ENCODE peak calls at places on chromosomes 12 and 14, in five cellular contexts. T, Q, I, O and Y are unnamed samples.

GRCh38 chr12:47014474-47014873 is 64.9 kb upstream of the PCED1B start:
- DNase-seq in T (no peak), O (no peak), Q (no peak), I (no peak), Y (no peak)

GRCh38 chr12:122921917-122922316 is 26.0 kb upstream of the VPS37B start:
- DNase-seq in I (peak), T (no peak), O (no peak), Q (no peak), Y (no peak)

GRCh38 chr14:71498151-71498734 is 434.0 kb upstream of the RGS6 start:
- DNase-seq in Q (no peak), I (no peak), T (no peak), O (no peak), Y (no peak)

GRCh38 chr12:79063258-79063657 is 198.7 kb downstream of the SYT1 start:
- DNase-seq in O (no peak), Q (no peak), I (no peak), T (no peak), Y (no peak)

GRCh38 chr14:52355016-52355430 is 40.9 kb downstream of the PTGER2 start:
- DNase-seq in T (no peak), O (no peak), I (no peak), Q (no peak), Y (no peak)

GRCh38 chr12:96648941-96649340 is 159.6 kb downstream of the CFAP54 start:
- DNase-seq in Q (no peak), I (no peak), O (no peak), T (no peak), Y (no peak)

GRCh38 chr12:84506317-84506716 is 406.3 kb downstream of the SLC6A15 start:
- DNase-seq in Q (no peak), T (no peak), I (no peak), O (no peak), Y (no peak)

GRCh38 chr12:42213023-42213422 is 25.0 kb downstream of the YAF2 start:
- DNase-seq in O (peak), I (peak), T (no peak), Q (no peak), Y (no peak)

GRCh38 chr12:121005346-121005815 is 10.9 kb downstream of the C12orf43 start:
- DNase-seq in Q (no peak), O (peak), T (no peak), I (peak), Y (peak)

GRCh38 chr14:37584211-37585100 is 10.6 kb downstream of the FOXA1 start:
- DNase-seq in T (no peak), O (no peak), I (peak), Q (no peak), Y (no peak)

GRCh38 chr12:125824276-125824675 is 759.0 kb downstream of the AACS start:
- DNase-seq in T (no peak), Q (no peak), I (no peak), O (no peak), Y (no peak)

GRCh38 chr12:77685112-77685511 is 145.6 kb upstream of the NAV3 start:
- DNase-seq in Q (no peak), I (peak), T (peak), O (no peak), Y (peak)

GRCh38 chr14:105952222-105952621 is 425.8 kb downstream of the TMEM121 start:
- DNase-seq in O (no peak), T (no peak), I (no peak), Q (no peak), Y (no peak)

GRCh38 chr14:76376001-76376404 is at the start of gene ESRRB:
- DNase-seq in I (no peak), T (peak), Q (no peak), O (no peak), Y (no peak)

GRCh38 chr14:96938946-96939345 is 141.8 kb downstream of the VRK1 start:
- DNase-seq in T (no peak), Q (no peak), I (no peak), O (peak), Y (peak)

GRCh38 chr12:48025281-48025680 is 21.0 kb upstream of the COL2A1 start:
- DNase-seq in T (no peak), Q (no peak), O (no peak), I (no peak), Y (no peak)

GRCh38 chr12:28025821-28026505 is 53.4 kb upstream of the PTHLH start:
- DNase-seq in Q (no peak), T (no peak), I (no peak), O (no peak), Y (no peak)

GRCh38 chr12:65638324-65638723 is 186.0 kb upstream of the HMGA2 start:
- DNase-seq in T (no peak), O (no peak), Q (no peak), I (no peak), Y (no peak)

GRCh38 chr12:3309805-3310204 is 181.2 kb upstream of the PRMT8 start:
- DNase-seq in Q (no peak), T (no peak), I (no peak), O (no peak), Y (no peak)
- TF ChIP-seq POLR2A in Q (no peak), T (no peak), I (no peak), O (no peak), Y (no peak)

GRCh38 chr12:94873368-94874085 is 130.0 kb downstream of the NDUFA12 start:
- DNase-seq in I (peak), O (no peak), Q (peak), T (peak), Y (no peak)
- TF ChIP-seq POLR2A in I (no peak), O (no peak), Q (peak), T (no peak), Y (no peak)

GRCh38 chr14:61662437-61663311 is 32.6 kb upstream of the HIF1A start:
- DNase-seq in O (peak), T (peak), Q (peak), I (peak), Y (peak)
- TF ChIP-seq POLR2A in O (no peak), T (no peak), Q (peak), I (no peak), Y (no peak)

GRCh38 chr14:24367506-24368214 is at the start of gene NFATC4:
- DNase-seq in I (peak), O (peak), Q (no peak), T (no peak), Y (peak)

GRCh38 chr14:24365600-24366374 is 2.2 kb upstream of the NFATC4 start:
- DNase-seq in I (peak), T (peak), O (peak), Q (no peak), Y (peak)

GRCh38 chr14:24368215-24368561 is 204 bp downstream of the NFATC4 start:
- DNase-seq in O (no peak), I (no peak), T (no peak), Q (no peak), Y (no peak)

GRCh38 chr14:24366375-24366663 is 1.7 kb upstream of the NFATC4 start:
- DNase-seq in O (no peak), I (no peak), T (no peak), Q (no peak), Y (no peak)

DNA sequence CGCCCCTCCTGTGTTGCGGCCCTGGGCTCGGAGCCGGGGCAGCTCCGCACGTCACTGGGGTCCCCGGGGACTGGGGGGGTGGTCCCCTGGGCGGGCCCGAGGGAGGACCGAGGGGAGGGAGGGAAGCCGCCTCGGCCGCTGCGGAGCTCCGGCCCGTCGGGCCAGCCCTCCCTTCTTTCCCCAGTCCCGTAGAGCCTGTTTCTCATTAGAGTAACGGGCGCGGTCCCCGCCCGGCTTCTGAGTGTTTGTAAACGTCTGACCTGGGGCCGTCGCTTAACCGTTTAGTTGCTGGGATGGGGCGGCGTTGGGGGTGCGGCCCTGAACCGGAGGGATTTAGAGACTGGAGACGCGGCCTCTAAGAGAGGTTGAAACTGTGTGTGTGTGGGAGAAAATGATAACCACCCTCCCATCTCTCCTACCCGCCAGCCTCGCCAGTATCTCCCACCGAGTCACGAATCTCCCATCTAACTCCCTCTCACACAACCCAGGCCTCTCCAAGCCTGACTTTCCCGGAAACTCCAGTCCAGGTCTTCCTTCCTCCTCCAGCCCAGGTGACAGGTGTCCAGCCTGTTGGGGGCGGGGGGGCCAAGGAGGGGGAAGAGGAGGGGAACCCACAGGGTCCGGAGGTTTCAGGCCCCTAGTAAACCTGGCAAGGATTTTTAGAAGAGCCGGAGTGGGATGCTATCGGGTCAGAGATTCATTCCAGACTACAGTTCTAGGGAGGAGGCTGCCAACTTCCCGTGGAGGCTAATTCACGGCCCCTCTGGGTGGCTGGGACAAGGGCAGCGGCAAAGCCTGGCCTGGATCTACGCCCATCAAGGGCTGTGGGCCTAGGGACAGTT is 1.1 kb upstream of the NFATC4 start:
- DNase-seq in I (peak), T (peak), O (peak), Q (peak), Y (peak)
- TF ChIP-seq POLR2A in I (peak), T (no peak), O (peak), Q (no peak), Y (peak)

DNA sequence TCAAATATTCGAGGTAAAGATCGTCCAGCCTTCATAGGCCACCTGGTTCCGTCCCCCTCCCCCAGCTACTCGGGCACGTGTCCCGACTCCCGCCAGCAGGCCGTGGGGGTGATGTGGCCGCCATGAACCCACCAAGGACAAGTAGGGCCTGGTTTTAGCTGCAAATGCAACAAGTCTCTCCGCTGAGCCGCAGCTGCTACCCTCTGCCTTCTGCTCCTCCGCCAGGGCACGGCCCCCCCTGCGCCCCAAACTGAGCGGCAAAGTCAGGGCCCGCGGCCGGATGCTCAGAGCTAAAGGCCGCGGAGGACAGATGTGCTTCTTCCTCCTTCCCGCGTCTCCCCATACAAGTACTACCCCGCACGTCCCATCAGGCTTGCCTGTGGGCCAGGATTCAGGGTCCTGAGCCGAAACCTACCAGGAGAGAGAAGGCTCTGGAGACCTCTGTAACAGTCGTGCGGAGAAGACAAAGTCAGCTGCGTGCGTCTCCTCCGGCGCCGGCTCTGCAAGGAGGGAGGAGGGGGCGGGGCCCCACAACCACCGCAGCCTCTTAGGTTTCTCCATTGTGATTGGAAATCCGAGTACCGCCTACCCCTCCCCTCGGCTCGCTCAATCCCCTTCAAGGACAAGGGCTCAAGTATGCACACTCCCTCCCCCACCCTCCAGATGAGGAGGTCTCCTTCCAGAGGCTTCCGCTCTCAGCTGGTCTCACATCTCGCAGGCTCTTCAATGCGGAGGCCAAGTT is at the start of gene LDHB:
- DNase-seq in Q (peak), O (peak), I (peak), T (peak), Y (peak)
- TF ChIP-seq POLR2A in Q (peak), O (peak), I (peak), T (peak), Y (peak)

DNA sequence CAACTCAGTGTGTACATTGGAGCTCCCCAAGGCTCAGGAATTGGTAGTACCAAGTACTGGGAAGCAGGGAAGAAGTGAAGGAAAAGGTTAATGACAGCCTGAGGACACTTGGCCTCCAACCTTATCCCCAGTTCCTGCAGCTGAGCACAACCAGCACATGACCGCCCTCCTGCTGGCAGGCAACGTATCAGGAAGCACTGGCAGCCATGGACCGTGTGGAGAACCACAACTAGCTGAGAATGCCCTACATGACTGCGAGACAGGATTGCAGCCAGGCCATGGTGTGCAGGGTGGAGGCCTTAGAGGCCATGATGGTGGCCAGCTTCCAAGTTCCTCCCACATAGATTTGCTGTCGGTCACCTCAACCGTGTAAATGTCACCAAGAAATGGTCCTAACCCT is 26.8 kb downstream of the PYGL start:
- DNase-seq in O (no peak), T (no peak), Q (no peak), I (no peak), Y (no peak)
- TF ChIP-seq POLR2A in O (no peak), T (no peak), Q (no peak), I (no peak), Y (no peak)